ENCODE peak calls at places on chromosome 9, in eight cellular contexts. G is AG09319; N is fibroblast of the aortic adventitia; J is neural crest cell; D is HFF-Myc; S is CD4-positive, alpha-beta T cell; Y is right lobe of liver; C is endothelial cell. Q is an unnamed sample.

GRCh38 chr9:136241540-136241939 is 4.1 kb downstream of the QSOX2 start:
- DNase-seq in C (no peak), S (no peak), D (no peak), G (no peak), J (no peak), Y (no peak), N (no peak), Q (no peak)

GRCh38 chr9:129328357-129329103 is 150.5 kb upstream of the IER5L start:
- DNase-seq in J (no peak), G (no peak), C (no peak), N (peak), D (no peak), Y (no peak), S (peak), Q (no peak)

GRCh38 chr9:36665921-36666429 is 93.3 kb downstream of the MELK start:
- DNase-seq in C (no peak), Y (no peak), G (no peak), D (no peak), N (peak), J (no peak), S (no peak), Q (no peak)

GRCh38 chr9:26773054-26773453 is 119.5 kb downstream of the CAAP1 start:
- DNase-seq in C (no peak), S (no peak), D (no peak), N (no peak), Y (no peak), J (no peak), G (no peak), Q (no peak)

GRCh38 chr9:9337129-9337528 is 1275.7 kb downstream of the PTPRD start:
- DNase-seq in J (no peak), C (no peak), S (no peak), D (no peak), G (no peak), Y (no peak), N (no peak), Q (no peak)

GRCh38 chr9:90044263-90044662 is 439.5 kb downstream of the GADD45G start:
- DNase-seq in G (no peak), S (no peak), J (no peak), D (no peak), C (no peak), N (no peak), Y (no peak), Q (no peak)

GRCh38 chr9:114281421-114282103 is 41.3 kb upstream of the ORM1 start:
- DNase-seq in N (peak), Y (peak), G (no peak), C (no peak), S (no peak), D (peak), J (no peak), Q (no peak)

GRCh38 chr9:129309041-129309430 is 131.0 kb upstream of the IER5L start:
- DNase-seq in N (no peak), G (no peak), C (no peak), S (no peak), Y (peak), D (no peak), J (no peak), Q (no peak)

GRCh38 chr9:115134941-115135340 is 17.0 kb upstream of the TNC start:
- DNase-seq in G (no peak), D (peak), J (no peak), C (no peak), S (no peak), Y (no peak), N (peak), Q (no peak)

GRCh38 chr9:103037508-103038477 is 42.7 kb downstream of the CYLC2 start:
- DNase-seq in S (no peak), N (no peak), G (no peak), Y (no peak), J (no peak), D (no peak), C (no peak), Q (no peak)

GRCh38 chr9:93093449-93094293 is 2.3 kb upstream of the CARD19 start:
- DNase-seq in J (no peak), S (no peak), G (no peak), N (no peak), Y (peak), C (no peak), D (no peak), Q (peak)

GRCh38 chr9:36966371-36967097 is 67.5 kb downstream of the PAX5 start:
- DNase-seq in S (no peak), G (no peak), J (no peak), D (no peak), Y (peak), C (no peak), N (no peak), Q (no peak)

GRCh38 chr9:89978185-89978584 is 373.4 kb downstream of the GADD45G start:
- DNase-seq in G (no peak), Y (no peak), N (peak), D (no peak), S (no peak), J (no peak), C (no peak), Q (no peak)

GRCh38 chr9:92749934-92750315 is 14.7 kb downstream of the BICD2 start:
- DNase-seq in S (no peak), D (no peak), J (no peak), G (no peak), Y (peak), N (no peak), C (no peak), Q (no peak)

GRCh38 chr9:2655411-2655901 is 33.9 kb downstream of the VLDLR start:
- DNase-seq in Y (no peak), C (no peak), N (peak), D (peak), G (peak), J (no peak), S (peak), Q (no peak)

GRCh38 chr9:73180373-73180772 is 28.7 kb downstream of the ANXA1 start:
- DNase-seq in Y (no peak), S (no peak), G (peak), D (peak), N (peak), C (no peak), J (no peak), Q (no peak)

GRCh38 chr9:35660966-35661413 is 2.9 kb downstream of the CCDC107 start:
- DNase-seq in S (no peak), D (no peak), G (no peak), C (no peak), Y (no peak), J (no peak), N (peak), Q (no peak)

GRCh38 chr9:69857131-69857530 is 36.5 kb downstream of the CFAP95 start:
- DNase-seq in G (no peak), N (peak), J (no peak), S (no peak), Y (no peak), C (no peak), D (no peak), Q (no peak)

GRCh38 chr9:89477811-89478583 is 19.9 kb downstream of the SEMA4D start:
- DNase-seq in Y (peak), G (no peak), J (no peak), N (peak), S (peak), D (peak), C (peak), Q (no peak)

GRCh38 chr9:71627537-71627936 is 140.8 kb downstream of the CEMIP2 start:
- DNase-seq in G (no peak), D (no peak), J (no peak), C (no peak), S (no peak), N (no peak), Y (no peak), Q (no peak)

GRCh38 chr9:71910602-71911060 is 362 bp downstream of the ABHD17B start:
- DNase-seq in Y (no peak), D (no peak), G (no peak), J (no peak), N (no peak), S (no peak), C (no peak), Q (no peak)

GRCh38 chr9:29456940-29457339 is 1883.7 kb upstream of the C9orf72 start:
- DNase-seq in D (no peak), C (no peak), Y (no peak), S (no peak), J (no peak), G (no peak), N (peak), Q (no peak)

GRCh38 chr9:2872307-2872940 is 28.5 kb upstream of the PUM3 start:
- DNase-seq in C (peak), S (no peak), J (no peak), N (peak), G (no peak), D (no peak), Y (no peak), Q (no peak)

GRCh38 chr9:18826248-18826647 is 206.8 kb downstream of the SAXO1 start:
- DNase-seq in S (no peak), J (no peak), C (no peak), G (no peak), Y (no peak), D (no peak), N (no peak), Q (no peak)

GRCh38 chr9:88280816-88281382 is 107.3 kb upstream of the SPIN1 start:
- DNase-seq in S (no peak), D (no peak), C (peak), N (peak), Y (peak), G (no peak), J (peak), Q (no peak)

GRCh38 chr9:13970426-13970825 is 343.5 kb downstream of the NFIB start:
- DNase-seq in S (no peak), G (no peak), Y (no peak), D (no peak), C (no peak), N (no peak), J (no peak), Q (no peak)

GRCh38 chr9:4604678-4605095 is 57.4 kb upstream of the PLPP6 start:
- DNase-seq in D (peak), S (peak), G (peak), C (peak), Y (peak), N (peak), J (peak), Q (peak)
- TF ChIP-seq CTCF in D (peak), S (peak), G (peak), C (peak), Y (peak), N (peak), J (peak), Q (peak)

GRCh38 chr9:125406812-125407087 is 145.1 kb downstream of the GAPVD1 start:
- DNase-seq in D (no peak), G (no peak), S (no peak), J (no peak), N (no peak), C (no peak), Y (no peak), Q (no peak)
- TF ChIP-seq CTCF in D (no peak), G (no peak), S (no peak), J (no peak), N (no peak), C (no peak), Y (no peak), Q (no peak)

DNA sequence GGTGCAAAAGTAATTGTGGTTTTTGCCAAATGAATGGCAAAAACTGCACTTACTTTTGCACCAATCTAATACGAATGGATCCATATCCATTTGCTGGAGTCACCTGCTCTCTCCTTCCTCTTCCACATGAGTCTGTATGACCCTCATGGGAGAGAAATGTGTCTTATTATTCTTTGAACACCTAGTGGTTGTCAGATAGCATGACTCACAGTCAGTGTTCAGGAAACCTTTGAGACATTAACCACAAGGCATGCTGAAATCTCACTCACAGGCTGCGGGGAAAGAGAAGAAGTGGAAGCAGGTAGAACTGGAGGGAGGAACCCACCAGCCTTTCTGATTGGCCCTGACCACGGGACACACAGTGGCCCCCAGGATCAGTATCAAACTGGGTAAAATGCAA is 222.8 kb upstream of the KLF4 start:
- DNase-seq in D (peak), C (no peak), N (peak), Y (no peak), J (no peak), S (no peak), G (no peak), Q (no peak)
- TF ChIP-seq CTCF in D (no peak), C (peak), N (no peak), Y (no peak), J (peak), S (no peak), G (no peak), Q (peak)

GRCh38 chr9:123267481-123268239 is 726 bp downstream of the STRBP start:
- DNase-seq in N (no peak), J (no peak), S (no peak), Y (peak), D (no peak), C (peak), G (no peak), Q (no peak)

GRCh38 chr9:123268950-123269302 is 540 bp upstream of the STRBP start:
- DNase-seq in J (no peak), N (no peak), S (no peak), G (no peak), D (no peak), C (no peak), Y (no peak), Q (no peak)

GRCh38 chr9:123268240-123268949 is at the start of gene STRBP:
- DNase-seq in S (peak), D (peak), G (peak), N (peak), Y (peak), J (peak), C (peak), Q (peak)

GRCh38 chr9:123266655-123267421 is 1.5 kb downstream of the STRBP start:
- DNase-seq in C (no peak), S (no peak), D (no peak), Y (no peak), G (no peak), N (no peak), J (no peak), Q (no peak)

DNA sequence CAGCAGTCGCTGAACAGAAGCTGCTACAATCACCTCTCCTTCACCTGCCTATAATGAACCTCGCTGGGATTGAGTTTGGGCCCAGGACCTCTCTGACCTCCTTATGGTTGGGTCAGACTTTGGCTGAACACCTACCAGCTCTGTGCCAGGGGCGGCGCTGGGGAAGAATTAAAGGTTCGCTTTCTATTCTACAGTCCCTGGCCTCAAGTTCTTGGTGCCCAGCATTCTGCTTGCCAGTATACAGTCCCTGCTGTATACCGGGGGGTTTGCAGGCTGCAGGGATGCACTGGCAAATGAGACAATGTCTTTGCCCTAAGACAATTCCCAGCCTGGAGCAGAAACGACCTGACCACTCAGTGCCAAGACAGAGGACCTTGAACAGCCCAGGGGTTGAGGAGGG is 930 bp upstream of the STRBP start:
- DNase-seq in Y (peak), G (no peak), S (no peak), N (no peak), D (no peak), J (no peak), C (no peak), Q (no peak)
- TF ChIP-seq CTCF in Y (no peak), G (no peak), S (no peak), N (no peak), D (no peak), J (no peak), C (no peak), Q (no peak)

GRCh38 chr9:82466616-82467251 is 478.2 kb downstream of the SPATA31D1 start:
- DNase-seq in J (peak), G (no peak), D (no peak), Y (no peak), C (peak), N (peak), S (no peak), Q (no peak)
- TF ChIP-seq CTCF in J (peak), G (peak), D (peak), Y (peak), C (peak), N (peak), S (no peak), Q (no peak)

GRCh38 chr9:17401858-17402257 is 177.0 kb upstream of the SH3GL2 start:
- DNase-seq in Y (no peak), S (no peak), N (no peak), C (no peak), D (no peak), G (no peak), J (no peak), Q (no peak)

GRCh38 chr9:17398351-17398750 is 180.5 kb upstream of the SH3GL2 start:
- DNase-seq in J (no peak), N (peak), S (no peak), Y (no peak), C (no peak), G (no peak), D (no peak), Q (no peak)

GRCh38 chr9:17403539-17403938 is 175.3 kb upstream of the SH3GL2 start:
- DNase-seq in C (no peak), J (no peak), S (no peak), G (no peak), Y (no peak), N (no peak), D (no peak), Q (no peak)

DNA sequence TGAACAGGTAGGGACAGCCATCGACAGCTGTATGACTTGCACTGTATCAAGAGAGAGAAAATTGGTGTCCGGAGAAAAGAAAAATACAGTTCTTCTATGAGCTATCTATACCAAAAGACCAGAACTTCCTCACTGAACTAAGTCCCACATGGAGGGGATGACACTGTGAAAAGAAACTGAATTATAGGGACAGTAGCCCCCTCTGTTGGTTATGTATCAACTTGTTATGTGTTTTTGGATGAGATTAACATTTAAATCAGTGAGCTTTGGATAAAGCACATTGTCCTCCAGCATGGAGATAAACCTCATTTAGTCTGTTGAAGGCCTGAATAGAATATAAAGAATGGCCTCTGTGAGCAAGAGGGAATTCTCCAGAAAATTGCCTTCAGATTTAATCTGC is 176.6 kb upstream of the SH3GL2 start:
- DNase-seq in D (peak), G (peak), N (peak), S (no peak), Y (no peak), C (peak), J (no peak), Q (no peak)
- TF ChIP-seq CTCF in D (peak), G (no peak), N (no peak), S (no peak), Y (peak), C (peak), J (peak), Q (no peak)

GRCh38 chr9:76703270-76703669 is 61.0 kb upstream of the PCA3 start:
- DNase-seq in N (no peak), D (no peak), G (no peak), C (no peak), J (no peak), S (no peak), Y (no peak), Q (no peak)
- TF ChIP-seq CTCF in N (no peak), D (no peak), G (no peak), C (no peak), J (no peak), S (no peak), Y (no peak), Q (no peak)

DNA sequence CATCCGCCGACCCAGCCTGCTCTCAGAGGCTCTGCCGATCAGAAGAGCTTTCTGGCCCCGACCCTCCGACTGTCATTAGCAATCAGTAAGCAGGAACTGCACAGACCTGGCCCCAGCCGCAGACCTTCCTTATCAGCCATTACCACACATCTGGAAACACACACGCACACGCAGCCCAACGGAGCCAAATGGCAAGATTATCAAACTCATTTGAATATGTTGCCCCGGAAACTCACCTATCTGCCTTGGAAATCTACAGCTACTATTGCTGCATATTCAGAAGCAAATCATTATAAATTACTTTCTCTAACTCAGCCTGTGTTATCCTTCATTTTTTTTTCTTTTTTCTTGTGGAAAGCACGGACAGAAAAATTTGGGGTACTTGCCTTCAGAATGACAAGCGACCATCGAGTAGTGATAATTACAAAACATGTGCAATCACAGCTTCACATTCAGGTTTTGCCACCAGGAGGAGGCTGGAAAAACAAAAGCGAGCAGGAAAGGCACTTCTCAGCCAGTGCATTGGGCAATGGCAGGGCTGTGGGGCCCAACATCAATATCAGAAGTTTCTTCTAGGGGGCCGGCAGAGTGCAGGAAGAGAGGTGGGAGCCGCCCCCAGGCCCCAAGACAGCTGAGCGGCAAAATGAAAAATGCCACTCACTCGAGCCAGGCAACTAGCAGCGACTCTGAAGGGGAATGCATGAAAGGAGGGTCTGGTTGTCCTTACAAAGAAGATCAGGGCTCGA is 122.3 kb downstream of the VAV2 start:
- DNase-seq in J (no peak), Y (no peak), C (no peak), D (no peak), G (no peak), N (peak), S (no peak), Q (no peak)
- TF ChIP-seq CTCF in J (peak), Y (peak), C (no peak), D (no peak), G (no peak), N (no peak), S (no peak), Q (no peak)

GRCh38 chr9:126611188-126611587 is 2.5 kb upstream of the LMX1B start:
- DNase-seq in S (no peak), Y (no peak), J (no peak), D (no peak), N (no peak), C (peak), G (no peak), Q (no peak)

GRCh38 chr9:126612329-126612812 is 1.4 kb upstream of the LMX1B start:
- DNase-seq in J (no peak), G (no peak), Y (no peak), S (no peak), C (no peak), D (no peak), N (no peak), Q (no peak)

GRCh38 chr9:126612813-126613641 is 701 bp upstream of the LMX1B start:
- DNase-seq in D (no peak), G (no peak), S (no peak), C (no peak), Y (no peak), J (no peak), N (no peak), Q (no peak)

GRCh38 chr9:126613656-126614055 is at the start of gene LMX1B:
- DNase-seq in Y (no peak), G (peak), S (no peak), J (no peak), D (no peak), N (peak), C (no peak), Q (no peak)

GRCh38 chr9:126611592-126612328 is 2.0 kb upstream of the LMX1B start:
- DNase-seq in C (peak), J (peak), Y (peak), G (peak), S (peak), N (peak), D (no peak), Q (no peak)
- TF ChIP-seq CTCF in C (peak), J (peak), Y (peak), G (peak), S (peak), N (peak), D (peak), Q (peak)

Q was measured in GM12864.